ENCODE peak calls at places on chromosomes 6 and 20, in four cellular contexts. R is epithelial cell of esophagus, L is AG09309, D is fibroblast of pulmonary artery. P is an unnamed sample.

GRCh38 chr6:125888989-125889656 is 67.4 kb upstream of the HINT3 start:
- DNase-seq in D (peak), R (peak), L (no peak), P (peak)

GRCh38 chr6:36928547-36928918 is 26.0 kb upstream of the PI16 start:
- DNase-seq in L (no peak), R (no peak), D (no peak), P (no peak)

GRCh38 chr6:36793913-36794703 is 45.1 kb downstream of the CPNE5 start:
- DNase-seq in R (no peak), L (no peak), D (no peak), P (no peak)

GRCh38 chr20:31833130-31833930 is 12.1 kb downstream of the FOXS1 start:
- DNase-seq in L (no peak), R (peak), D (peak), P (peak)

GRCh38 chr20:19851863-19852262 is 93.8 kb downstream of the RIN2 start:
- DNase-seq in D (no peak), R (no peak), L (no peak), P (no peak)

GRCh38 chr6:105097288-105097687 is 82.5 kb downstream of the POPDC3 start:
- DNase-seq in D (no peak), R (peak), L (no peak), P (no peak)

GRCh38 chr6:20353134-20353533 is 48.5 kb upstream of the E2F3 start:
- DNase-seq in R (no peak), L (no peak), D (no peak), P (no peak)

GRCh38 chr6:10749734-10750133 is 2.1 kb downstream of the TMEM14B start:
- DNase-seq in D (no peak), L (no peak), R (no peak), P (no peak)

GRCh38 chr6:133241901-133242760 is 974 bp downstream of the EYA4 start:
- DNase-seq in D (peak), R (peak), L (no peak), P (no peak)

GRCh38 chr6:160027931-160028330 is 59.0 kb downstream of the IGF2R start:
- DNase-seq in D (no peak), R (no peak), L (no peak), P (no peak)

GRCh38 chr6:169962604-169963469 is 211.4 kb downstream of the ERMARD start:
- DNase-seq in D (no peak), R (no peak), L (no peak), P (no peak)

GRCh38 chr6:111088668-111089003 is 1.3 kb downstream of the SLC16A10 start:
- DNase-seq in R (no peak), D (no peak), L (no peak), P (no peak)
- H3K4me3 ChIP-seq in R (no peak), D (no peak), L (no peak), P (peak)

DNA sequence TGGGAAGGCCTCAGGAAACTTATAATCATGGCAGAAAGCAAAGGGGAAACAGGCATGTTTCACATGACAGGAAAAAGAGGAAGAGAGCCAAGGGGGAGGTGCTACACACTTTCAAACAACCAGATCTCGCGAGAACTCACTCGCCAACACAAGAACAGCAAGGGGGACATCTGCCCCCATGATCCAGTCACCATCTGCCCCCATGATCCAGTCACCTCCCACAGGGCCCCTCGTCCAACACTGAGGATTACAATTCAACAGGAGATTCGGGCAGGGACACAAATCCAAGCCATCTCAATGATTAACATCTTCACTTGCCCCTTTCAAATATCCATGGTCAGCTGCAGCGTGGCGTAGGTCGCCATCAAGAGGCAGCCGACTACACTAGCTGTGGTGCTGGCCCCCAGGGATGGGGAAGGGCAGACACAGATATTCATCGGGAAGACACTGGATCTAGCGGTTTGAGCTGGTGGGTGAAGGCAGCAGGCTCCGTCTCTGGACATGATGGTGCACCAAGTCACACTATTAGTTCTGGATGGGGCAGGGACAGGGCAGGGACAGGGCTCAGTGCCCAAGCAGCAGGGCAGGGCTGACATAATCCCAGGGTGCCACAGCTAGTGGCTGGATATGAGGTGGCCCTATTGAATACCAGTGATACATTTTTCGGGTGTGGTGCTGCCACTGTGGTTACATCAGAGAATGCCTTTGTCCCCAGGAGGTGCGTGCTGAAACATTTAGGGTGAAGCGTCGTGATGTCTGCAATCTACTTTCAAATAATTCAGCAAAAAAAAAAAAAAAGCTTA is 31.6 kb downstream of the TUBB2B start:
- DNase-seq in D (no peak), L (no peak), R (no peak), P (no peak)
- TF ChIP-seq CTCF in D (no peak), L (no peak), R (no peak), P (no peak)

DNA sequence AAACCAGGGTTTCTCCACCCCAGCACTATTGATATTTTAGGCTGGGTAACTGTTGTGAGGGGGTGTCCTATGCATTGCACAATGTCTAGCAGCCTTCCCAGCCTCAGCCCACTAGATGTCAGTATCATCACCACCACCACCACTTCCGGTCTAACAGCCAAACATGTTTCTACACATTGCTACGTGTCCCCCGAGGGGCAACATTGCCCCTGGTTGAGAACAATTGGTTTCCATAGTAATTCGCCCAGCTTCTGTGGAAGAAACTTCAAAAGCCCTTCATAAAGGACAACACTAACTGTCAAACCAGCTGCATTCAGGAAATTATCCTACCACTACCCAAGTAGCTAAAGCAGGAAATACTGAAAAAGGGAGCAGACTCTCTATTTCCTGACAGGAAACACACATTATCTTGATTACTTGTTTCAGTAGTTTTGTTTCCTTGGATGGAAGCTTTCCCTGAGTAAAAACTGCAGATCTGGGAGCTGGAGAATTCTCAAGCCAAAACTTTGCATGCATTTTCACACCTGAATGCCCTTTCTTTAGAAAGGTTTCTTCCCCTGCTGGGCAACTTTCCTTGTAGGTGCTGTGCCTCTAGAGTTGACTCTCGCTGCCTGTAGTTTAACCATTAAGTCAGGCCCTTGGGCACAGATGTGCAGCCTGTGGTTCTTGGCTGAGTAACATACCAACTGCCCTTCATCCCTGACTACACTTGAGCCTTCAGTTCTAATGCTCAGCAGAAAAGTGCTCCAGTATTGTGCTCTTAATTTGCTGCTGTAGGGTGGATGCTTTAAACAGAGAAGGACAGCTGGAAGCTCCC is 23.6 kb downstream of the PKHD1 start:
- DNase-seq in L (no peak), D (peak), R (peak), P (peak)
- H3K4me3 ChIP-seq in L (no peak), D (no peak), R (no peak), P (no peak)

GRCh38 chr6:53273356-53273755 is 75.4 kb downstream of the ELOVL5 start:
- DNase-seq in R (no peak), L (no peak), D (no peak), P (no peak)
- TF ChIP-seq CTCF in R (no peak), L (no peak), D (peak), P (no peak)

GRCh38 chr6:143621159-143621873 is 56.4 kb upstream of the PHACTR2 start:
- DNase-seq in D (no peak), R (peak), L (no peak), P (no peak)
- H3K4me3 ChIP-seq in D (no peak), R (no peak), L (no peak), P (no peak)